ENCODE peak calls at places on chromosomes 13 and 19, in six cellular contexts. V, K, G, W, Q and E are unnamed samples.

GRCh38 chr19:45391346-45391745 is 13.5 kb downstream of the PPP1R13L start:
- DNase-seq in V (peak; percentile 33), K (peak; percentile 18), G (peak; percentile 55), W (peak; percentile 75), Q (no peak), E (no peak)

GRCh38 chr13:73323615-73324014 is 264.8 kb downstream of the KLF5 start:
- DNase-seq in V (no peak), K (no peak), G (no peak), W (no peak), Q (no peak), E (no peak)

GRCh38 chr13:64877176-64877575 is 2353.0 kb downstream of the PCDH9 start:
- DNase-seq in V (no peak), K (no peak), G (no peak), W (no peak), Q (no peak), E (no peak)

GRCh38 chr13:74771964-74772363 is 637.8 kb upstream of the KLF12 start:
- DNase-seq in V (peak; percentile 63), K (peak; percentile 87), G (no peak), W (no peak), Q (no peak), E (no peak)

GRCh38 chr13:30985637-30986205 is 53.3 kb downstream of the TEX26 start:
- DNase-seq in V (peak; percentile 77), K (peak; percentile 79), G (no peak), W (peak; percentile 67), Q (no peak), E (no peak)

GRCh38 chr13:51542358-51542972 is 41.8 kb upstream of the WDFY2 start:
- DNase-seq in V (peak; percentile 35), K (peak; percentile 32), G (no peak), W (peak; percentile 25), Q (no peak), E (no peak)

GRCh38 chr19:18171605-18172327 is 1.8 kb upstream of the IFI30 start:
- DNase-seq in V (no peak), K (no peak), G (no peak), W (no peak), Q (no peak), E (no peak)

GRCh38 chr19:39327990-39328705 is 7.5 kb upstream of the LRFN1 start:
- DNase-seq in V (peak; percentile 65), K (peak; percentile 53), G (peak; percentile 83), W (peak; percentile 78), Q (no peak), E (peak; percentile 83)

GRCh38 chr19:44626067-44626624 is 12.8 kb downstream of the IGSF23 start:
- DNase-seq in V (peak; percentile 84), K (peak; percentile 99), G (no peak), W (peak; percentile 40), Q (no peak), E (no peak)

GRCh38 chr19:21835810-21836444 is at the start of gene ZNF43:
- DNase-seq in V (peak; percentile 96), K (peak; percentile 91), G (peak; percentile 96), W (peak; percentile 99), Q (peak; percentile 88), E (peak; percentile 92)
- H2BK15ac ChIP-seq in V (no peak within 1 kb of the TSS), K (no peak within 1 kb of the TSS), G (no peak within 1 kb of the TSS), W (no peak within 1 kb of the TSS), Q (no peak within 1 kb of the TSS), E (no peak within 1 kb of the TSS)

DNA sequence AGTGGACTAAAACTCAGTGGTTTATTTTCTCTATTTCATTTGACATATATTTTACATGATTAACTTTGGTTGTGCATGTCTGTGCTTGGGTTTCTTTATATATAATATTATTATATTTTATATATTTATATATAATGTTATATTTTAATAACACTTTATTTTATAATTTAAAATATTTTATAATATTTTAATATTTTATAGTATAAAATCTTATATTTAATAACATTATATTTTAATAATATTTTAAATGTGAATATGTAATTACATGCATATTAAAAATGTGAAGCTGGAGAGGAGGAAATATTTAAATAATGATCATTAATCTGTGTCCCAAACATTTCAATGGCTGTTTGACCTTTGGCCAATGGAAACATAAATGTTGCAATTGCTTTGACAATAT is 607.2 kb downstream of the SLITRK6 start:
- DNase-seq in V (no peak), K (no peak), G (no peak), W (no peak), Q (no peak), E (no peak)
- H3K9ac ChIP-seq in V (no peak overlapping the region), K (no peak overlapping the region), G (no peak overlapping the region), W (no peak overlapping the region), Q (no peak overlapping the region), E (no peak overlapping the region)

GRCh38 chr13:112980441-112980840 is 11.4 kb downstream of the MCF2L start:
- DNase-seq in V (no peak), K (no peak), G (no peak), W (no peak), Q (no peak), E (no peak)

GRCh38 chr13:112979406-112979902 is 10.4 kb downstream of the MCF2L start:
- DNase-seq in V (no peak), K (no peak), G (no peak), W (no peak), Q (no peak), E (no peak)

GRCh38 chr13:112977525-112977924 is 8.5 kb downstream of the MCF2L start:
- DNase-seq in V (no peak), K (no peak), G (no peak), W (no peak), Q (no peak), E (no peak)

GRCh38 chr13:112977091-112977490 is 8.1 kb downstream of the MCF2L start:
- DNase-seq in V (no peak), K (no peak), G (no peak), W (no peak), Q (no peak), E (no peak)

GRCh38 chr13:112978561-112979405 is 9.8 kb downstream of the MCF2L start:
- DNase-seq in V (no peak), K (no peak), G (no peak), W (no peak), Q (no peak), E (no peak)
- H3K4me2 ChIP-seq in V (no peak overlapping the region), K (no peak overlapping the region), G (no peak overlapping the region), W (no peak overlapping the region), Q (no peak overlapping the region), E (no peak overlapping the region)

GRCh38 chr13:105232403-105232802 is 1303.1 kb downstream of the EFNB2 start:
- DNase-seq in V (no peak), K (no peak), G (no peak), W (no peak), Q (no peak), E (no peak)

DNA sequence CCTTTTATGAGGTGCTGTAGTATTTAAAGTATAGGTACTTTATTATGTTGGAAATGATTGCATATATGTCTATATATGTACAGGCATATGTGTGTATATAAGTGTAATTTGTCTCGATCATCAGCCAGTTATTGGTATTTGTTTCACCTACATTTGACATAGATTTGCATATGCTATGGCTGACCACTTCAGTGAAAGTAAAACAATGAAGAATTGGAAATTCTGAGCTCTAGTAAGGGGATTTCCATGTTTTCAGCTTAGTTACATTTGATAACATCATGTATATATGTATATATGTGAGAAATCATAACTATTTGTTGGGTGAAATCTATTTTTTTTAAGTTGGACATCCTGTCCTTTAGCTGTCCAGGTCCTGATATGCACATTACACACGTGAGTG is 1303.9 kb downstream of the EFNB2 start:
- DNase-seq in V (no peak), K (no peak), G (no peak), W (no peak), Q (no peak), E (no peak)
- H2BK15ac ChIP-seq in V (no peak overlapping the region), K (no peak overlapping the region), G (no peak overlapping the region), W (no peak overlapping the region), Q (no peak overlapping the region), E (no peak overlapping the region)

GRCh38 chr19:8459095-8459494 is 14.3 kb downstream of the HNRNPM start:
- DNase-seq in V (no peak), K (no peak), G (no peak), W (no peak), Q (no peak), E (no peak)
- H3K9ac ChIP-seq in V (peak overlapping the region; percentile 82), K (peak overlapping the region; percentile 36), G (no peak overlapping the region), W (no peak overlapping the region), Q (no peak overlapping the region), E (no peak overlapping the region)